ENCODE peak calls at places on chromosomes 4 and X, in nine cellular contexts. K is posterior cingulate gyrus; N is activated CD4-positive, alpha-beta T cell treated with anti-CD3 and anti-CD28 coated beads, Interleukin-2, amount 10 ng/mL, durations not matched to agents 7 days and 5 days; T is NCI-H1417; Y is CD8-positive, alpha-beta T cell; B is CD4-positive, alpha-beta T cell; H is HEK293T; J is H9; R is astrocyte. C is an unnamed sample.

GRCh38 chr4:1113311-1114009 is at the start of gene RNF212:
- DNase-seq in K (no peak), N (peak; percentile 33), T (no peak), Y (peak; percentile 6), B (peak; percentile 19), H (no peak), J (peak; percentile 65), R (no peak), C (peak; percentile 19)

GRCh38 chrX:45633419-45633818 is 432.7 kb upstream of the DIPK2B start:
- DNase-seq in K (no peak), N (no peak), T (no peak), Y (no peak), B (no peak), H (no peak), J (no peak), R (no peak), C (no peak)

GRCh38 chr4:22434895-22435294 is 81.0 kb downstream of the ADGRA3 start:
- DNase-seq in K (no peak), N (peak; percentile 21), T (peak; percentile 15), Y (no peak), B (no peak), H (peak; percentile 32), J (peak; percentile 65), R (peak; percentile 39), C (peak; percentile 27)

GRCh38 chr4:174340714-174341113 is 57.0 kb downstream of the CEP44 start:
- DNase-seq in K (no peak), N (no peak), T (no peak), Y (no peak), B (no peak), H (no peak), J (no peak), R (no peak), C (no peak)

GRCh38 chr4:27123050-27123768 is 262.6 kb downstream of the STIM2 start:
- DNase-seq in K (no peak), N (no peak), T (no peak), Y (no peak), B (no peak), H (no peak), J (peak; percentile 85), R (no peak), C (no peak)

GRCh38 chrX:133045986-133046385 is 50.9 kb downstream of the USP26 start:
- DNase-seq in K (no peak), N (no peak), T (no peak), Y (no peak), B (no peak), H (peak; percentile 18), J (no peak), R (peak; percentile 4), C (no peak)

GRCh38 chr4:87270144-87270543 is 49.7 kb upstream of the KLHL8 start:
- DNase-seq in K (no peak), N (no peak), T (peak; percentile 18), Y (no peak), B (no peak), H (peak; percentile 60), J (peak; percentile 28), R (peak; percentile 23), C (peak; percentile 68)

GRCh38 chr4:74397748-74398426 is 32.9 kb downstream of the EREG start:
- DNase-seq in K (no peak), N (no peak), T (no peak), Y (no peak), B (no peak), H (no peak), J (no peak), R (no peak), C (no peak)

GRCh38 chr4:158259955-158260575 is 49.8 kb downstream of the TMEM144 start:
- DNase-seq in K (no peak), N (no peak), T (no peak), Y (no peak), B (no peak), H (no peak), J (no peak), R (peak; percentile 4), C (no peak)

C was measured in head of caudate nucleus.